ENCODE peak calls at places on chromosome 6, in eight cellular contexts. Z is T47D; H is T-cell; G is COLO829; V is NCI-H2107; Y is RWPE1; C is stimulated activated naive CD4-positive, alpha-beta T cell; O is AML-193. J is an unnamed sample.

GRCh38 chr6:22113046-22113766 is 183.6 kb downstream of the PRL start:
- DNase-seq in Z (no peak), H (no peak), V (no peak), O (no peak), G (peak), Y (peak), C (no peak), J (no peak)

GRCh38 chr6:12602951-12603710 is 113.4 kb upstream of the PHACTR1 start:
- DNase-seq in V (no peak), Y (peak), Z (peak), G (no peak), O (peak), C (no peak), H (no peak), J (peak)

GRCh38 chr6:53426544-53427270 is 78.0 kb upstream of the ELOVL5 start:
- DNase-seq in H (no peak), Z (no peak), Y (no peak), C (no peak), O (no peak), V (no peak), G (no peak), J (no peak)

GRCh38 chr6:89071036-89071435 is 9.5 kb upstream of the PNRC1 start:
- DNase-seq in O (no peak), H (no peak), G (no peak), V (no peak), C (no peak), Z (no peak), Y (no peak), J (no peak)

GRCh38 chr6:91042656-91043055 is 455.8 kb upstream of the MAP3K7 start:
- DNase-seq in Z (no peak), G (no peak), V (no peak), H (no peak), C (no peak), O (no peak), Y (no peak), J (no peak)

GRCh38 chr6:144377586-144377985 is 92.5 kb downstream of the UTRN start:
- DNase-seq in Y (no peak), V (no peak), Z (no peak), C (no peak), H (no peak), G (no peak), O (no peak), J (no peak)

GRCh38 chr6:150176152-150176551 is 33.3 kb downstream of the PPP1R14C start:
- DNase-seq in O (no peak), Z (peak), C (no peak), Y (no peak), H (no peak), G (no peak), V (no peak), J (no peak)

GRCh38 chr6:34358389-34358906 is 34.0 kb downstream of the NUDT3 start:
- DNase-seq in H (no peak), G (no peak), V (no peak), C (no peak), O (no peak), Z (no peak), Y (peak), J (no peak)

GRCh38 chr6:34182751-34183531 is 37.1 kb upstream of the GRM4 start:
- DNase-seq in O (peak), V (no peak), C (peak), Z (no peak), H (peak), G (no peak), Y (no peak), J (no peak)

GRCh38 chr6:149964243-149965190 is 774 bp downstream of the ULBP1 start:
- DNase-seq in V (no peak), C (peak), Z (no peak), Y (peak), H (no peak), O (no peak), G (no peak), J (no peak)